ENCODE peak calls at places on chromosomes 5 and 9, in four cellular contexts. One of them, this sample, is unnamed.

GRCh38 chr9:124030969-124031451 is 19.4 kb downstream of the LHX2 start:
- DNase-seq in activated CD4-positive, alpha-beta T cell treated with anti-CD3 and anti-CD28 coated beads, Interleukin-2, amount 10 ng/mL, durations not matched to agents 7 days and 5 days: no peak
- DNase-seq in B cell: no peak
- DNase-seq in hepatic stellate cell: peak
- DNase-seq in this sample: no peak

GRCh38 chr9:82600536-82601271 is 462.2 kb downstream of the RASEF start:
- DNase-seq in activated CD4-positive, alpha-beta T cell treated with anti-CD3 and anti-CD28 coated beads, Interleukin-2, amount 10 ng/mL, durations not matched to agents 7 days and 5 days: no peak
- DNase-seq in B cell: no peak
- DNase-seq in hepatic stellate cell: no peak
- DNase-seq in this sample: no peak

GRCh38 chr9:87684627-87685204 is 41.2 kb upstream of the CTSL start:
- DNase-seq in activated CD4-positive, alpha-beta T cell treated with anti-CD3 and anti-CD28 coated beads, Interleukin-2, amount 10 ng/mL, durations not matched to agents 7 days and 5 days: no peak
- DNase-seq in B cell: no peak
- DNase-seq in hepatic stellate cell: peak
- DNase-seq in this sample: peak

GRCh38 chr9:123689701-123690428 is 240.1 kb downstream of the DENND1A start:
- DNase-seq in activated CD4-positive, alpha-beta T cell treated with anti-CD3 and anti-CD28 coated beads, Interleukin-2, amount 10 ng/mL, durations not matched to agents 7 days and 5 days: no peak
- DNase-seq in B cell: no peak
- DNase-seq in hepatic stellate cell: no peak
- DNase-seq in this sample: no peak

GRCh38 chr9:97243606-97244005 is 63.9 kb upstream of the CCDC180 start:
- DNase-seq in activated CD4-positive, alpha-beta T cell treated with anti-CD3 and anti-CD28 coated beads, Interleukin-2, amount 10 ng/mL, durations not matched to agents 7 days and 5 days: no peak
- DNase-seq in B cell: no peak
- DNase-seq in hepatic stellate cell: no peak
- DNase-seq in this sample: no peak

GRCh38 chr5:38258319-38259061 is at the start of gene EGFLAM:
- DNase-seq in activated CD4-positive, alpha-beta T cell treated with anti-CD3 and anti-CD28 coated beads, Interleukin-2, amount 10 ng/mL, durations not matched to agents 7 days and 5 days: no peak
- DNase-seq in B cell: no peak
- DNase-seq in hepatic stellate cell: no peak
- DNase-seq in this sample: peak

GRCh38 chr5:61598140-61598539 is 266.1 kb downstream of the ZSWIM6 start:
- DNase-seq in activated CD4-positive, alpha-beta T cell treated with anti-CD3 and anti-CD28 coated beads, Interleukin-2, amount 10 ng/mL, durations not matched to agents 7 days and 5 days: no peak
- DNase-seq in B cell: no peak
- DNase-seq in hepatic stellate cell: no peak
- DNase-seq in this sample: no peak

GRCh38 chr5:95892784-95893354 is 68.8 kb downstream of the ELL2 start:
- DNase-seq in activated CD4-positive, alpha-beta T cell treated with anti-CD3 and anti-CD28 coated beads, Interleukin-2, amount 10 ng/mL, durations not matched to agents 7 days and 5 days: peak
- DNase-seq in B cell: no peak
- DNase-seq in hepatic stellate cell: peak
- DNase-seq in this sample: peak

GRCh38 chr5:130032807-130033206 is 128.5 kb downstream of the CHSY3 start:
- DNase-seq in activated CD4-positive, alpha-beta T cell treated with anti-CD3 and anti-CD28 coated beads, Interleukin-2, amount 10 ng/mL, durations not matched to agents 7 days and 5 days: no peak
- DNase-seq in B cell: no peak
- DNase-seq in hepatic stellate cell: no peak
- DNase-seq in this sample: no peak

GRCh38 chr9:78064075-78064474 is 32.5 kb upstream of the GNAQ start:
- DNase-seq in activated CD4-positive, alpha-beta T cell treated with anti-CD3 and anti-CD28 coated beads, Interleukin-2, amount 10 ng/mL, durations not matched to agents 7 days and 5 days: no peak
- DNase-seq in B cell: no peak
- DNase-seq in hepatic stellate cell: no peak
- DNase-seq in this sample: no peak

GRCh38 chr9:76662476-76663281 is 101.6 kb upstream of the PCA3 start:
- DNase-seq in activated CD4-positive, alpha-beta T cell treated with anti-CD3 and anti-CD28 coated beads, Interleukin-2, amount 10 ng/mL, durations not matched to agents 7 days and 5 days: no peak
- DNase-seq in B cell: no peak
- DNase-seq in hepatic stellate cell: no peak
- DNase-seq in this sample: no peak

GRCh38 chr5:172407861-172408260 is 46.5 kb downstream of the SH3PXD2B start:
- DNase-seq in activated CD4-positive, alpha-beta T cell treated with anti-CD3 and anti-CD28 coated beads, Interleukin-2, amount 10 ng/mL, durations not matched to agents 7 days and 5 days: no peak
- DNase-seq in B cell: no peak
- DNase-seq in hepatic stellate cell: no peak
- DNase-seq in this sample: no peak

GRCh38 chr9:115104908-115105307 is 13.0 kb downstream of the TNC start:
- DNase-seq in activated CD4-positive, alpha-beta T cell treated with anti-CD3 and anti-CD28 coated beads, Interleukin-2, amount 10 ng/mL, durations not matched to agents 7 days and 5 days: no peak
- DNase-seq in B cell: no peak
- DNase-seq in hepatic stellate cell: no peak
- DNase-seq in this sample: no peak

GRCh38 chr9:98706651-98707103 is 2.1 kb downstream of the GABBR2 start:
- DNase-seq in activated CD4-positive, alpha-beta T cell treated with anti-CD3 and anti-CD28 coated beads, Interleukin-2, amount 10 ng/mL, durations not matched to agents 7 days and 5 days: no peak
- DNase-seq in B cell: no peak
- DNase-seq in hepatic stellate cell: no peak
- DNase-seq in this sample: no peak

GRCh38 chr5:9437741-9438240 is 108.1 kb downstream of the SEMA5A start:
- DNase-seq in activated CD4-positive, alpha-beta T cell treated with anti-CD3 and anti-CD28 coated beads, Interleukin-2, amount 10 ng/mL, durations not matched to agents 7 days and 5 days: no peak
- DNase-seq in B cell: no peak
- DNase-seq in hepatic stellate cell: peak
- DNase-seq in this sample: no peak

GRCh38 chr5:179802207-179802883 is 4.3 kb downstream of the MGAT4B start:
- DNase-seq in activated CD4-positive, alpha-beta T cell treated with anti-CD3 and anti-CD28 coated beads, Interleukin-2, amount 10 ng/mL, durations not matched to agents 7 days and 5 days: no peak
- DNase-seq in B cell: no peak
- DNase-seq in hepatic stellate cell: no peak
- DNase-seq in this sample: no peak

GRCh38 chr5:139746691-139747582 is 48.7 kb upstream of the PSD2 start:
- DNase-seq in activated CD4-positive, alpha-beta T cell treated with anti-CD3 and anti-CD28 coated beads, Interleukin-2, amount 10 ng/mL, durations not matched to agents 7 days and 5 days: peak
- DNase-seq in B cell: peak
- DNase-seq in hepatic stellate cell: no peak
- DNase-seq in this sample: no peak

GRCh38 chr5:147369742-147370374 is 135.0 kb downstream of the STK32A start:
- DNase-seq in activated CD4-positive, alpha-beta T cell treated with anti-CD3 and anti-CD28 coated beads, Interleukin-2, amount 10 ng/mL, durations not matched to agents 7 days and 5 days: no peak
- DNase-seq in B cell: no peak
- DNase-seq in hepatic stellate cell: no peak
- DNase-seq in this sample: peak

GRCh38 chr9:122394265-122395242 is 23.7 kb downstream of the PTGS1 start:
- DNase-seq in activated CD4-positive, alpha-beta T cell treated with anti-CD3 and anti-CD28 coated beads, Interleukin-2, amount 10 ng/mL, durations not matched to agents 7 days and 5 days: no peak
- DNase-seq in B cell: no peak
- DNase-seq in hepatic stellate cell: peak
- DNase-seq in this sample: no peak

This sample was measured in HTR-8/SVneo.